ENCODE peak calls at places on chromosomes 7 and 10, in ten cellular contexts. F, I, H, G, T, U, W, K, C and Z are unnamed samples.

GRCh38 chr7:24885305-24885704 is 94.7 kb downstream of the OSBPL3 start:
- DNase-seq in F (no peak), I (no peak), H (no peak), G (no peak), T (no peak), U (no peak), W (no peak), K (no peak), C (no peak), Z (no peak)

GRCh38 chr10:10891437-10891836 is 126.2 kb upstream of the CELF2 start:
- DNase-seq in F (no peak), I (peak), H (no peak), G (peak), T (no peak), U (no peak), W (peak), K (peak), C (peak), Z (no peak)

GRCh38 chr10:10818082-10818481 is 199.6 kb upstream of the CELF2 start:
- DNase-seq in F (no peak), I (peak), H (no peak), G (no peak), T (no peak), U (no peak), W (no peak), K (peak), C (no peak), Z (no peak)

GRCh38 chr7:35513828-35514227 is 181.1 kb downstream of the HERPUD2 start:
- DNase-seq in F (no peak), I (no peak), H (no peak), G (no peak), T (no peak), U (no peak), W (peak), K (peak), C (no peak), Z (no peak)

GRCh38 chr7:75944507-75944906 is 29.6 kb downstream of the POR start:
- DNase-seq in F (no peak), I (no peak), H (no peak), G (no peak), T (no peak), U (no peak), W (no peak), K (no peak), C (no peak), Z (no peak)

GRCh38 chr10:69222157-69223027 is 2.3 kb downstream of the HKDC1 start:
- DNase-seq in F (peak), I (peak), H (peak), G (peak), T (peak), U (no peak), W (peak), K (peak), C (peak), Z (no peak)

GRCh38 chr10:1738950-1739349 is 1.6 kb upstream of the ADARB2 start:
- DNase-seq in F (no peak), I (no peak), H (no peak), G (no peak), T (no peak), U (no peak), W (no peak), K (no peak), C (no peak), Z (no peak)

GRCh38 chr7:20598479-20599419 is 16.7 kb upstream of the ABCB5 start:
- DNase-seq in F (peak), I (peak), H (no peak), G (peak), T (no peak), U (no peak), W (peak), K (peak), C (peak), Z (no peak)

GRCh38 chr7:152667900-152668440 is 8.0 kb downstream of the XRCC2 start:
- DNase-seq in F (no peak), I (no peak), H (no peak), G (no peak), T (no peak), U (no peak), W (no peak), K (no peak), C (peak), Z (no peak)

GRCh38 chr10:43102063-43102828 is 25.4 kb downstream of the RET start:
- DNase-seq in F (no peak), I (no peak), H (no peak), G (no peak), T (no peak), U (no peak), W (no peak), K (no peak), C (no peak), Z (no peak)

GRCh38 chr7:126541416-126541815 is 711.3 kb downstream of the GRM8 start:
- DNase-seq in F (no peak), I (no peak), H (no peak), G (no peak), T (no peak), U (no peak), W (peak), K (no peak), C (no peak), Z (no peak)

GRCh38 chr10:1211844-1212570 is 155.8 kb downstream of the WDR37 start:
- DNase-seq in F (no peak), I (no peak), H (no peak), G (no peak), T (no peak), U (no peak), W (no peak), K (no peak), C (no peak), Z (no peak)

GRCh38 chr7:102953421-102953820 is 40.6 kb downstream of the LRRC17 start:
- DNase-seq in F (no peak), I (no peak), H (no peak), G (no peak), T (no peak), U (no peak), W (no peak), K (no peak), C (no peak), Z (no peak)

GRCh38 chr10:77301305-77301730 is 336.3 kb downstream of the KCNMA1 start:
- DNase-seq in F (no peak), I (peak), H (no peak), G (no peak), T (no peak), U (no peak), W (peak), K (peak), C (peak), Z (no peak)

GRCh38 chr7:101589976-101590662 is 39.0 kb downstream of the MYL10 start:
- DNase-seq in F (no peak), I (no peak), H (no peak), G (no peak), T (no peak), U (no peak), W (no peak), K (no peak), C (peak), Z (no peak)

GRCh38 chr10:14658331-14659122 is 116.2 kb downstream of the FAM107B start:
- DNase-seq in F (no peak), I (peak), H (no peak), G (no peak), T (no peak), U (no peak), W (peak), K (peak), C (peak), Z (no peak)

GRCh38 chr10:48526371-48526821 is 78.5 kb downstream of the ARHGAP22 start:
- DNase-seq in F (peak), I (peak), H (no peak), G (peak), T (no peak), U (no peak), W (peak), K (peak), C (no peak), Z (peak)

GRCh38 chr7:1566687-1567081 is 3.1 kb downstream of the PSMG3 start:
- DNase-seq in F (no peak), I (no peak), H (no peak), G (peak), T (no peak), U (no peak), W (no peak), K (no peak), C (no peak), Z (no peak)

GRCh38 chr10:53111529-53111928 is 338.9 kb upstream of the MBL2 start:
- DNase-seq in F (no peak), I (no peak), H (no peak), G (no peak), T (no peak), U (no peak), W (peak), K (no peak), C (no peak), Z (no peak)

GRCh38 chr7:103637080-103637479 is 191.1 kb upstream of the SLC26A5 start:
- DNase-seq in F (no peak), I (peak), H (no peak), G (no peak), T (no peak), U (no peak), W (peak), K (peak), C (peak), Z (no peak)

GRCh38 chr10:99172130-99172738 is 63.4 kb downstream of the HPSE2 start:
- DNase-seq in F (peak), I (peak), H (no peak), G (peak), T (no peak), U (no peak), W (peak), K (peak), C (peak), Z (no peak)

GRCh38 chr7:98808751-98809460 is 60.9 kb downstream of the TMEM130 start:
- DNase-seq in F (no peak), I (no peak), H (no peak), G (no peak), T (no peak), U (no peak), W (no peak), K (no peak), C (no peak), Z (no peak)

GRCh38 chr7:138449580-138449979 is 10.5 kb upstream of the TRIM24 start:
- DNase-seq in F (no peak), I (no peak), H (peak), G (no peak), T (peak), U (no peak), W (no peak), K (no peak), C (peak), Z (no peak)

GRCh38 chr7:113622796-113623195 is 296.0 kb downstream of the PPP1R3A start:
- DNase-seq in F (no peak), I (no peak), H (no peak), G (no peak), T (no peak), U (no peak), W (peak), K (no peak), C (no peak), Z (no peak)

GRCh38 chr10:58436071-58436470 is 50.9 kb downstream of the TFAM start:
- DNase-seq in F (no peak), I (no peak), H (no peak), G (no peak), T (no peak), U (no peak), W (peak), K (no peak), C (peak), Z (no peak)

GRCh38 chr7:92588561-92588960 is 1.6 kb downstream of the FAM133B start:
- DNase-seq in F (no peak), I (peak), H (no peak), G (no peak), T (no peak), U (no peak), W (no peak), K (peak), C (peak), Z (no peak)

GRCh38 chr10:86335831-86336230 is 30.8 kb downstream of the GRID1 start:
- DNase-seq in F (no peak), I (no peak), H (peak), G (no peak), T (no peak), U (no peak), W (no peak), K (no peak), C (no peak), Z (peak)

GRCh38 chr7:107527196-107527595 is 36.5 kb downstream of the COG5 start:
- DNase-seq in F (no peak), I (no peak), H (no peak), G (no peak), T (no peak), U (no peak), W (no peak), K (no peak), C (no peak), Z (no peak)

GRCh38 chr7:75856562-75856961 is 22.3 kb upstream of the RHBDD2 start:
- DNase-seq in F (no peak), I (no peak), H (no peak), G (no peak), T (no peak), U (no peak), W (no peak), K (no peak), C (no peak), Z (no peak)

GRCh38 chr7:148991536-148991935 is 36.8 kb downstream of the PDIA4 start:
- DNase-seq in F (no peak), I (no peak), H (no peak), G (no peak), T (no peak), U (no peak), W (no peak), K (no peak), C (no peak), Z (no peak)

GRCh38 chr7:98286093-98286525 is 4.6 kb downstream of the BRI3 start:
- DNase-seq in F (no peak), I (peak), H (no peak), G (peak), T (no peak), U (no peak), W (peak), K (peak), C (peak), Z (no peak)